ENCODE peak calls at places on chromosomes 6 and 20, in ten cellular contexts. E is K562, P is heart left ventricle, N is ovary, F is spleen, J is stomach, A is body of pancreas, M is IMR-90, T is endothelial cell of umbilical vein, X is prostate gland. R is an unnamed sample.

GRCh38 chr20:62576815-62577214 is 65.5 kb upstream of the SLCO4A1 start:
- DNase-seq in E (peak; percentile 25), P (no peak), N (no peak), F (no peak), J (no peak), A (no peak), M (peak; percentile 16), T (peak; percentile 28), X (no peak), R (no peak)

GRCh38 chr20:21719592-21720214 is 14.2 kb downstream of the PAX1 start:
- DNase-seq in E (peak; percentile 53), P (no peak), N (no peak), F (no peak), J (peak; percentile 51), A (peak; percentile 60), M (peak; percentile 47), T (peak; percentile 67), X (peak; percentile 62), R (peak; percentile 69)

GRCh38 chr6:55511124-55511820 is 67.7 kb downstream of the HMGCLL1 start:
- DNase-seq in E (no peak), P (no peak), N (no peak), F (no peak), J (no peak), A (no peak), M (no peak), T (no peak), X (peak; percentile 4), R (no peak)

GRCh38 chr6:36594816-36595167 is 630 bp downstream of the SRSF3 start:
- DNase-seq in E (peak; percentile 49), P (no peak), N (peak; percentile 13), F (no peak), J (no peak), A (no peak), M (no peak), T (no peak), X (no peak), R (peak; percentile 40)

GRCh38 chr6:112258636-112259336 is 4.4 kb upstream of the LAMA4 start:
- DNase-seq in E (no peak), P (peak; percentile 24), N (no peak), F (no peak), J (no peak), A (no peak), M (peak; percentile 57), T (no peak), X (no peak), R (no peak)

GRCh38 chr20:64037498-64038213 is 1.7 kb downstream of the C20orf204 start:
- DNase-seq in E (peak; percentile 60), P (no peak), N (no peak), F (no peak), J (no peak), A (no peak), M (no peak), T (no peak), X (no peak), R (no peak)

GRCh38 chr6:111683126-111683525 is 77.4 kb upstream of the TRAF3IP2 start:
- DNase-seq in E (no peak), P (no peak), N (peak; percentile 43), F (no peak), J (no peak), A (no peak), M (no peak), T (no peak), X (no peak), R (no peak)

GRCh38 chr6:2081155-2082138 is 164.0 kb downstream of the GMDS start:
- DNase-seq in E (no peak), P (no peak), N (no peak), F (no peak), J (no peak), A (no peak), M (no peak), T (no peak), X (no peak), R (no peak)

GRCh38 chr6:29887819-29888581 is 54.3 kb upstream of the HLA-A start:
- DNase-seq in E (no peak), P (peak; percentile 82), N (peak; percentile 87), F (peak; percentile 96), J (peak; percentile 92), A (peak; percentile 68), M (peak; percentile 11), T (peak; percentile 10), X (peak; percentile 42), R (no peak)

GRCh38 chr6:30163090-30163917 is at the start of gene TRIM15:
- DNase-seq in E (peak; percentile 29), P (no peak), N (no peak), F (no peak), J (no peak), A (no peak), M (no peak), T (no peak), X (no peak), R (peak; percentile 91)

GRCh38 chr20:41001497-41001896 is 27.1 kb upstream of the TOP1 start:
- DNase-seq in E (no peak), P (no peak), N (no peak), F (no peak), J (no peak), A (no peak), M (peak; percentile 33), T (no peak), X (no peak), R (no peak)

GRCh38 chr6:26571592-26572296 is 25.0 kb upstream of the ABT1 start:
- DNase-seq in E (peak; percentile 97), P (peak; percentile 37), N (peak; percentile 53), F (peak; percentile 72), J (no peak), A (peak; percentile 80), M (peak; percentile 90), T (peak; percentile 92), X (peak; percentile 42), R (peak; percentile 55)
- H3K27ac ChIP-seq in E (peak overlapping the region; percentile 92), P (peak overlapping the region; percentile 48), N (peak overlapping the region; percentile 43), F (peak overlapping the region; percentile 56), J (peak overlapping the region; percentile 56), A (peak overlapping the region; percentile 42), M (peak overlapping the region; percentile 56), T (peak overlapping the region; percentile 78), X (peak overlapping the region; percentile 45), R (peak overlapping the region; percentile 64)

GRCh38 chr6:126633362-126633761 is 293.4 kb downstream of the CENPW start:
- DNase-seq in E (no peak), P (no peak), N (no peak), F (no peak), J (no peak), A (no peak), M (no peak), T (no peak), X (no peak), R (no peak)
- TF ChIP-seq POLR2A in E (no peak), P (no peak), N (no peak), F (no peak), J (no peak), A (no peak), M (no peak), T (no peak), X (no peak), R (no peak)

DNA sequence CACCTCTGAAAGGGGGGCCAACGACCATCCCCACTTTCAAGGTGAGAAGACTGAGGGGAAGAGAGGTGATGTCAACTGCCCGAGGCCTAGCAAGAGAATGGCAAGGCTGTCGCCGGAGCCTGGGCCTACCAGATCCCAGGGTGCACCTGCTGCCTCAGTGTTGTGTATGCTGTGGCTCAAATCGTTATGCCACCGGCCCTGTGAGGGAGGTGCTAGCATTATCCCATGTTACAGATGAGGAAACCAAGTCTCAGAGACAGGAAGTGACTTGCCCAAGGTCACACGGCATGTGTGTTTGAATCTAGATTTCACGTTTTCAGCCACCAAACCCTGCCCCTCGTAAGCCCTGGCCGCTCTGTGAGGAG is 152.5 kb downstream of the CEBPB start:
- DNase-seq in E (no peak), P (no peak), N (no peak), F (no peak), J (no peak), A (no peak), M (no peak), T (no peak), X (no peak), R (no peak)
- H3K4me1 ChIP-seq in E (peaks cover 20% of the 10 kb centered on the region), P (peaks cover 11% of the 10 kb centered on the region), N (peaks cover 8% of the 10 kb centered on the region), F (peaks cover 62% of the 10 kb centered on the region), J (peaks cover 45% of the 10 kb centered on the region), A (peaks cover 31% of the 10 kb centered on the region), M (peaks cover 26% of the 10 kb centered on the region), T (peaks cover 19% of the 10 kb centered on the region), X (peaks cover 10% of the 10 kb centered on the region), R (peaks cover 11% of the 10 kb centered on the region)

GRCh38 chr6:35183935-35184334 is 29.8 kb upstream of the SCUBE3 start:
- DNase-seq in E (peak; percentile 54), P (no peak), N (no peak), F (no peak), J (no peak), A (no peak), M (no peak), T (no peak), X (no peak), R (no peak)

GRCh38 chr6:35183281-35183680 is 30.5 kb upstream of the SCUBE3 start:
- DNase-seq in E (no peak), P (no peak), N (no peak), F (no peak), J (no peak), A (no peak), M (no peak), T (no peak), X (no peak), R (no peak)

GRCh38 chr6:35181933-35182612 is 31.7 kb upstream of the SCUBE3 start:
- DNase-seq in E (peak; percentile 54), P (peak; percentile 27), N (peak; percentile 31), F (no peak), J (peak; percentile 45), A (peak; percentile 30), M (peak; percentile 61), T (peak; percentile 15), X (no peak), R (peak; percentile 85)

GRCh38 chr6:35178932-35179832 is 34.6 kb upstream of the SCUBE3 start:
- DNase-seq in E (peak; percentile 27), P (no peak), N (no peak), F (no peak), J (no peak), A (no peak), M (no peak), T (no peak), X (no peak), R (no peak)

DNA sequence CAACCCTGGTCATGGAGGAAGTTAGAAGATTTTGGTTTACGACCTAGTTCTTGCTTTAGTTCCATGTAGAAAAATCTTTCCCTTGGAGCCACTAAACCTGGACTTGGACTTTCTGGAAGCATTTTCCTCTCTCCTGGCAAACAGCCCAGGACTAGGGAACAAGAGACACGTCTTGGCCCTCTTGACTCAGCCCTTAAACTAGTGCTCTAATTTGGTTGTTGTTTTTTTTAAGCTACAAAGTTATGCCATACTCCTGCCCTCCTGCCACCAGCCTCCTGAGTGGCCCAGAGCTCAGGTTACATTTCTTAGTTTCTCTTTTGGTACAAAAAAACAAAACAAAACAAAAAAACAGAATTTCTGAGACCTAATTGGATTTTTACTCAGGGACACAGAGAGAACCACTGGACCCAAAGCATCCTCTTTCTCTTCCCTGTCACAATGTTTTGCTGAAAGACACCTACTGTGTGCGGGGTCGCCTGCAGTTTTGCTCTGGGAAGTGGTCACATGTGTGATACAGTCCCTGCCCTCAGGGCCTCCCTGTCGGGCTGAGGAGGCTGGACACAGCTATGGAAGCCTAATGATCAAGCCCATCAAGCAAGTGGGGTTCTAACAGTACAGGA is 32.3 kb upstream of the SCUBE3 start:
- DNase-seq in E (no peak), P (no peak), N (no peak), F (no peak), J (no peak), A (no peak), M (peak; percentile 64), T (no peak), X (no peak), R (no peak)
- H3K27ac ChIP-seq in E (no peak overlapping the region), P (peak overlapping the region; percentile 52), N (no peak overlapping the region), F (no peak overlapping the region), J (peak overlapping the region; percentile 2), A (no peak overlapping the region), M (peak overlapping the region; percentile 30), T (no peak overlapping the region), X (peak overlapping the region; percentile 7), R (no peak overlapping the region)